ENCODE peak calls at places on chromosomes 1 and 21, in eight cellular contexts. A is endothelial cell of umbilical vein; S is neural progenitor cell; Z is CD4-positive, alpha-beta memory T cell; O is mucosa of descending colon; L is CD8-positive, alpha-beta T cell; W is fibroblast of lung; Q is ascending aorta. Y is an unnamed sample. For H3K9me3, the result is how much of the 10 kb centered on the place peaks cover.

GRCh38 chr1:28112388-28113311 is 24.2 kb upstream of the EYA3 start:
- DNase-seq in Z (no peak), Q (no peak), S (peak), A (peak), O (peak), W (peak), L (no peak), Y (no peak)

GRCh38 chr1:7218210-7218832 is 433.1 kb downstream of the CAMTA1 start:
- DNase-seq in A (peak), Z (peak), W (peak), Q (no peak), L (peak), S (peak), O (peak), Y (no peak)

GRCh38 chr21:35426484-35426883 is 377.4 kb upstream of the RUNX1 start:
- DNase-seq in S (peak), Z (no peak), W (no peak), Q (no peak), L (no peak), A (no peak), O (no peak), Y (no peak)

GRCh38 chr1:4344065-4344753 is 310.2 kb upstream of the AJAP1 start:
- DNase-seq in Q (no peak), A (no peak), W (no peak), Z (no peak), O (no peak), L (no peak), S (no peak), Y (no peak)

GRCh38 chr1:98277111-98277510 is 356.3 kb upstream of the DPYD start:
- DNase-seq in O (no peak), S (no peak), Q (no peak), Z (no peak), L (no peak), A (peak), W (peak), Y (no peak)

GRCh38 chr1:155960081-155960745 is 18.1 kb downstream of the ARHGEF2 start:
- DNase-seq in S (no peak), Q (no peak), O (no peak), W (no peak), Z (no peak), A (no peak), L (no peak), Y (no peak)

GRCh38 chr1:29761159-29761928 is 525.0 kb downstream of the PTPRU start:
- DNase-seq in Z (no peak), L (no peak), W (no peak), O (no peak), A (no peak), Q (no peak), S (no peak), Y (no peak)

GRCh38 chr1:240942901-240943300 is 330.9 kb upstream of the GREM2 start:
- DNase-seq in A (no peak), Q (no peak), Z (no peak), W (no peak), S (no peak), O (no peak), L (no peak), Y (no peak)

GRCh38 chr1:172530000-172530399 is 3.0 kb upstream of the SUCO start:
- DNase-seq in O (no peak), L (no peak), Z (no peak), A (no peak), S (no peak), Q (no peak), W (no peak), Y (no peak)

GRCh38 chr1:114108741-114109255 is 44.9 kb downstream of the SYT6 start:
- DNase-seq in Z (no peak), O (no peak), Q (no peak), A (no peak), L (no peak), W (peak), S (no peak), Y (no peak)

GRCh38 chr1:181318022-181318857 is 165.1 kb upstream of the CACNA1E start:
- DNase-seq in O (no peak), A (no peak), S (peak), Q (no peak), Z (no peak), W (no peak), L (no peak), Y (no peak)

GRCh38 chr1:206518743-206519142 is 11.4 kb downstream of the RASSF5 start:
- DNase-seq in L (no peak), Q (no peak), Z (no peak), S (no peak), A (no peak), O (no peak), W (no peak), Y (no peak)

GRCh38 chr1:196115641-196116040 is 492.6 kb downstream of the KCNT2 start:
- DNase-seq in L (no peak), A (no peak), W (peak), Z (no peak), O (peak), S (peak), Q (peak), Y (no peak)

GRCh38 chr1:93979718-93980319 is 70.6 kb upstream of the GCLM start:
- DNase-seq in L (no peak), W (peak), O (peak), Q (no peak), A (peak), S (no peak), Z (no peak), Y (no peak)

GRCh38 chr1:93666613-93667384 is 14.8 kb downstream of the BCAR3 start:
- DNase-seq in W (peak), A (peak), S (no peak), Z (no peak), Q (no peak), L (no peak), O (no peak), Y (no peak)

GRCh38 chr1:54588377-54588776 is 34.9 kb downstream of the FAM151A start:
- DNase-seq in S (no peak), A (no peak), Q (no peak), O (no peak), W (no peak), L (no peak), Z (no peak), Y (no peak)

GRCh38 chr1:160330119-160330518 is 12.9 kb downstream of the COPA start:
- DNase-seq in W (no peak), Z (no peak), L (no peak), Q (no peak), O (no peak), A (no peak), S (no peak), Y (no peak)

GRCh38 chr1:117928881-117929339 is 511 bp downstream of the GDAP2 start:
- DNase-seq in L (peak), O (peak), W (peak), A (peak), Z (peak), S (peak), Q (peak), Y (peak)

GRCh38 chr1:201710632-201711031 is 118.3 kb upstream of the IPO9 start:
- DNase-seq in Q (no peak), O (no peak), L (no peak), S (no peak), Z (no peak), A (no peak), W (no peak), Y (no peak)

GRCh38 chr1:27663735-27664119 is 8.3 kb downstream of the IFI6 start:
- DNase-seq in O (no peak), S (no peak), A (no peak), Z (no peak), W (no peak), L (no peak), Q (no peak), Y (no peak)

DNA sequence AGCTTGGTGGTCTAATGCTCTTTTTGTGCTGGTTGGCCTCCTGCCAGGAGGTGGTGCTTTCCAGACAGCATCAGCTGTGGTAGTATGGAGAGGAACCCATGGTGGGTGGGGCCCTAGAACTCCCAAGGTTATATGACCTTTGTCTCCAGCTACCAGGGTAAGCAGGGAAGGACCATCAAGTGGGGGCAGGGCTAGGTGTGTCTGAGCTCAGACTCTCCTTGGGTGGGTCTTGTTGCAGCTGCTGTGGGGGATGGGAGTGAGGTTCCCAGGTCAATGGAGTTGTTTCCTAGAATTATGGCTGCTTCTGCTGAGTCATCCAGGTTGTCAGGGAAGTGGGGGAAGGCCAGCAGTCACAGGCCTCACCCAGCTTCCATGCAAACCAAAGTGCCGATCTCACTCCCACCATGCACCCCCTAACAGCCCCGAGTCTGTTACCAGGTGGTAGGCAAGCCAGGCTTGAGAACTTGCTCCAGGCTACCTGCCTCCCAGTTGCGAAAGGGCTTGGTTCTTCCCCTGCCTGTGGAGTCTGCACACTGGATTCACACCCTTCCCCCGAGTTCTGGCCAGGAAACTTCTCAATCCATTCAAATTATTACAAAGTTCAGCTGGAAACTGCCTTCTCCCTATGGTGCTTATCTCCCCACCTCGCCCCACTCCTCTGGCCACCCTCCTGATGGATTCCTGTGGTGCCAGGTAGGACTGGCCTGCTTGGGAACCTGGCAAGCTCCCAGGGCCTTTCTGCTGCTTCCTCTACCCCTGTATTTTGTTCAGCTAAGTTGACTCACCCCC is 37.8 kb downstream of the DRAM2 start:
- DNase-seq in W (no peak), A (no peak), L (no peak), O (peak), Q (no peak), Z (no peak), S (no peak), Y (no peak)
- H3K9me3 ChIP-seq in W (under half), A (under half), L (under half), O (under half), Q (under half), Z (under half), S (under half), Y (under half)

GRCh38 chr21:46581780-46582307 is 23.0 kb downstream of the S100B start:
- DNase-seq in O (no peak), Z (no peak), S (no peak), A (no peak), L (no peak), W (no peak), Q (no peak), Y (no peak)
- H3K9me3 ChIP-seq in O (half or more), Z (under half), S (under half), A (under half), L (under half), W (under half), Q (half or more), Y (under half)

GRCh38 chr21:26982767-26983166 is 15.9 kb upstream of the ADAMTS5 start:
- DNase-seq in Q (no peak), Z (no peak), A (no peak), L (no peak), O (no peak), W (peak), S (no peak), Y (no peak)
- H3K9me3 ChIP-seq in Q (under half), Z (under half), A (under half), L (under half), O (under half), W (under half), S (under half), Y (under half)

DNA sequence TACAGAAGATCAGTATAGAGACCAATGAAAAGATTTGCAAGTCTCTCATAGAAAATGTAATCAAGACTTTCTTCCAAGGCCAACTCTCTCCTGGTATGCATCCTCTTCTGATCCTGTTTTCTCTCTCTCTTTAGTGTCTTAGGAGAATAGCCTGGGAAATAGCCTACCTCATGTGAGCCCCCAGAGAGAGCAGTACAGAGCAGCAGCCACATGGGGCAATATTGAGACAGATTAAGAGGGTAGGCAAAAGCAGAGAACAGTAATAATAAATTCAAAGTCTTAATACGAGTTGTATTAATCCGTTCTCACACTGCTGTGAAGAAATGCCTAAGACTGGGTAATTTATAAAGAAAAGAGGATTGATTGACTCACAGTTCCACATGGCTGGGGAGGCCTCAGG is 61.4 kb downstream of the RNASEL start:
- DNase-seq in Q (no peak), W (no peak), O (no peak), A (no peak), S (peak), Z (no peak), L (no peak), Y (no peak)
- H3K9me3 ChIP-seq in Q (under half), W (under half), O (under half), A (under half), S (under half), Z (under half), L (under half), Y (under half)

GRCh38 chr1:174898102-174898802 is 101.5 kb upstream of the CACYBP start:
- DNase-seq in O (no peak), Q (no peak), A (no peak), L (no peak), Z (no peak), W (no peak), S (no peak), Y (no peak)

GRCh38 chr1:174902531-174903099 is 97.1 kb upstream of the CACYBP start:
- DNase-seq in Q (no peak), S (no peak), O (no peak), W (peak), A (no peak), L (no peak), Z (no peak), Y (no peak)
- H3K9me3 ChIP-seq in Q (under half), S (under half), O (under half), W (under half), A (under half), L (under half), Z (under half), Y (under half)

DNA sequence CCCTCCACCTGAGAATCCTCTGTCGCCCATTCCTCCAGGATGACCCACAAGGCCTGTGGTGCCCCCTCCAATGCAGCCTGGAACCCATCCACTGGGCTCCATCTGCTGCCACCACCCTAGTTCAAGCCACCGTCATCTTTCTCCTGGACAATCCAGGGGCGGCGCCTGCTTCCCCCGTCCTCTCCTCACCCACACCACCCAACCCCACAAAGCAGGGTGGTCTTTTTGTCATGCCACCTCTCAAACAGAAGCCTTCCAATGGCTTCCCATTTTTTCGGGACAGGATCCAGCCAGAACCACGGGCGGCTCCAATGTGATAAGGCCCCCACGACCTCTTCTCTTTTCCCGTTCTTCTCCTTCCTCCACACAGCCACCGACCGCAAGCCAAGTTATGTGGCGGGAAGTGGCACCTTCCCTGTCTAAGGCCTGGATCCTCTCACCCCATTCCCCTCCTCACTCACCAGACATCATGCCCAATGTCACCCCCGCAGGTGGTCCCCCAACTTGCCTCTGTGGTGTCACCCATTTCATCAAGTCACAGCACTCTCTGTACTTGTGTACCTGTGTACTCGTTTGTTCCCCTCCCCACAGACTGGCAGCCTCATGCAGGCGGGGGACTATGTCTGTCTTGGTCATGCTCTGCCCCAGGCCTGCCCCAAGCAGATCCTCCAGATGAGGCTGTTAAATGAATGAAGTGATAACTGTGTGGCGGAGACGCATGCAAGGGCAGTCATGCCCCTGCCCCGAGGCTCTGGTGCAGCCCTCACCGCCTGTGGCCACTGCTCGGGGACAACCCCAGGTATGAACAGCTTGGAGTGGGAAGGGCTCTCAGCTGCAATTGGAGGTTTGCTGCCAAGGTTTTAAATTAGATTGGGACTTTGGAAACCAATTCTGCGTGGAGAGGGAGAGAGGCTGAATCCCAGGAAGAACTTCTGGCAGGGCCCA is 11.0 kb downstream of the UBXN11 start:
- DNase-seq in W (no peak), Z (no peak), L (no peak), A (no peak), Q (no peak), O (no peak), S (no peak), Y (no peak)
- H3K9me3 ChIP-seq in W (under half), Z (under half), L (under half), A (under half), Q (under half), O (under half), S (under half), Y (under half)

DNA sequence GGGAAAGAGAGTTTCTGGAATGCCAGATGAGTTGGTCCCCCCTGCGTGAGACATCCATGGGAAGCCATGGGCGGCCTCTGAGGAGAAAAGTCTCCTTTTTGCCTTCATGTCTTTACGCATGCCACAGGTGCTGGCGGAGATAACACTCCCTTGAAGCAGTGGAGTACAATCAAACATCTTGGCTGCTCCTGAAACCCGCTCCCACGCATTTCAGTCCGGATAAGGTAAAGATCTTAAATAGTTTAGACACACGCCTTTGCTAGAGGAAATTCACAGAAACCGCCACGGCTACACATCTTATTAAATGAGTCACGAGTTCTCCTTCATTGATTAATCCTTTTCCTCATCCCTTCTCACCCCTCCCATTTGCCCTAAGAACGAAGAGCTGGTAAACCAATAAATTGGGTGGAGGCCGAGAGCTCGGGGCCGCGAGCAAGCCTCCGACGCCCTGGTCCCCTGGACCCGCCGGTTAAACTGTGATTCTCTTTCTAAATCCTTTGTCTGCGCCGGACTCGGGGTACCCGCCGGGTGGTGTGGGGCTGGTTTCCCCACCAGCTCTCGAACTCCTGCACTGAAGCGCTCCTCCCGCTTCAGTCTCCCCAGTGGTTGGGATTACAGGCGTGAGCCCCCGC is 6.6 kb upstream of the ZNF669 start:
- DNase-seq in O (no peak), A (no peak), S (peak), L (no peak), Q (no peak), Z (peak), W (peak), Y (no peak)
- H3K9me3 ChIP-seq in O (under half), A (under half), S (under half), L (under half), Q (under half), Z (under half), W (under half), Y (under half)

DNA sequence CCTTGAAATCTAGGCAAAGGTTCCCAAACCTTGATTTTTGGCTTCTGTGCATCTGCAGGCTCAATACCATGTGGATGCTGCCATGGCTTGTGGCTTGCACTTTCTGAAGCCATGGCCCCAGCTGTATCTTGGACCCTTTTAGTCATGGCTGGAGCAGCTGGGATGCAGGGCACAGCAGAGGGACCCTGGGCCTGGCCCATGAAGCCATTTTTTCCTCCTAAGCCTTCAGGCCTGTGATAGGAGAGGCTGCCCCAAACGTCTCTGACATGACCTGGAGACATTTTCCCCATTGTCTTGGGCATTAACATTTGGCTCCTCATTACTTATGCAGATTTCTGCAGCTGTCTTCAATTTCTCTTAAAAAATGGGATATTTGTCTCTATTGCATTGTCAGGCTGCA is 97.4 kb downstream of the NPHS2 start:
- DNase-seq in W (no peak), L (no peak), Q (no peak), S (no peak), A (no peak), Z (no peak), O (no peak), Y (no peak)
- H3K9me3 ChIP-seq in W (under half), L (under half), Q (under half), S (under half), A (under half), Z (under half), O (under half), Y (under half)

Y was measured in T-helper 17 cell.